ENCODE peak calls at places on chromosomes 12 and 14, in six cellular contexts. P is RWPE2, J is cardiac muscle cell, X is HCT116, Z is hepatocyte, S is heart right ventricle. C is an unnamed sample. For H3K4me1, the result is how much of the 10 kb centered on the place peaks cover.

GRCh38 chr14:62661818-62662217 is 383.4 kb downstream of the KCNH5 start:
- DNase-seq in P (no peak), J (no peak), X (no peak), Z (no peak), S (no peak), C (no peak)

GRCh38 chr12:131076791-131077747 is 123.4 kb downstream of the ADGRD1 start:
- DNase-seq in P (no peak), J (no peak), X (no peak), Z (no peak), S (no peak), C (no peak)

GRCh38 chr12:1716215-1716862 is 25.5 kb downstream of the ADIPOR2 start:
- DNase-seq in P (no peak), J (no peak), X (no peak), Z (no peak), S (no peak), C (no peak)

GRCh38 chr12:69660164-69660863 is 38.8 kb downstream of the BEST3 start:
- DNase-seq in P (no peak), J (no peak), X (no peak), Z (no peak), S (no peak), C (no peak)

GRCh38 chr14:75875958-75876357 is 105.8 kb downstream of the TGFB3 start:
- DNase-seq in P (no peak), J (no peak), X (no peak), Z (no peak), S (no peak), C (no peak)

GRCh38 chr12:9635014-9635413 is 27.3 kb upstream of the KLRB1 start:
- DNase-seq in P (no peak), J (no peak), X (no peak), Z (no peak), S (no peak), C (no peak)

GRCh38 chr12:123990512-123990911 is 17.5 kb downstream of the ZNF664 start:
- DNase-seq in P (no peak), J (no peak), X (no peak), Z (peak), S (no peak), C (no peak)

GRCh38 chr12:69881771-69882170 is 56.7 kb downstream of the MYRFL start:
- DNase-seq in P (no peak), J (no peak), X (no peak), Z (no peak), S (no peak), C (no peak)

GRCh38 chr14:103597623-103598372 is 31.2 kb upstream of the KLC1 start:
- DNase-seq in P (peak), J (no peak), X (peak), Z (peak), S (no peak), C (no peak)

GRCh38 chr14:31127690-31128089 is 79.9 kb downstream of the HECTD1 start:
- DNase-seq in P (no peak), J (no peak), X (no peak), Z (peak), S (no peak), C (no peak)

GRCh38 chr12:57755454-57756372 is 810 bp downstream of the MARCHF9 start:
- DNase-seq in P (no peak), J (peak), X (no peak), Z (peak), S (peak), C (no peak)

GRCh38 chr14:104221071-104221625 is 82.8 kb downstream of the KIF26A start:
- DNase-seq in P (peak), J (no peak), X (no peak), Z (no peak), S (no peak), C (no peak)

GRCh38 chr12:120474092-120474960 is 4.8 kb upstream of the SRSF9 start:
- DNase-seq in P (peak), J (no peak), X (peak), Z (peak), S (no peak), C (no peak)

GRCh38 chr14:50820786-50821185 is 10.2 kb downstream of the NIN start:
- DNase-seq in P (no peak), J (no peak), X (no peak), Z (no peak), S (no peak), C (no peak)
- H3K4me3 ChIP-seq in P (no peak), J (no peak), X (no peak), Z (no peak), S (no peak), C (no peak)

GRCh38 chr12:114684870-114685273 is 897 bp upstream of the TBX3 start:
- DNase-seq in P (no peak), J (no peak), X (no peak), Z (no peak), S (no peak), C (no peak)
- H3K27ac ChIP-seq in P (peak), J (peak), X (peak), Z (peak), S (peak), C (no peak)

GRCh38 chr12:51850081-51850932 is 1.8 kb upstream of the FIGNL2 start:
- DNase-seq in P (no peak), J (no peak), X (no peak), Z (no peak), S (no peak), C (no peak)

GRCh38 chr12:51848843-51849735 is 571 bp upstream of the FIGNL2 start:
- DNase-seq in P (no peak), J (peak), X (no peak), Z (peak), S (peak), C (no peak)

GRCh38 chr12:51846209-51846779 is 2.2 kb downstream of the FIGNL2 start:
- DNase-seq in P (no peak), J (no peak), X (no peak), Z (no peak), S (no peak), C (no peak)

GRCh38 chr12:51846911-51847829 is 1.3 kb downstream of the FIGNL2 start:
- DNase-seq in P (no peak), J (peak), X (no peak), Z (peak), S (peak), C (no peak)

GRCh38 chr12:51847830-51848727 is at the start of gene FIGNL2:
- DNase-seq in P (no peak), J (peak), X (no peak), Z (peak), S (peak), C (no peak)
- H3K4me1 ChIP-seq in P (under half), J (under half), X (under half), Z (under half), S (half or more), C (under half)

DNA sequence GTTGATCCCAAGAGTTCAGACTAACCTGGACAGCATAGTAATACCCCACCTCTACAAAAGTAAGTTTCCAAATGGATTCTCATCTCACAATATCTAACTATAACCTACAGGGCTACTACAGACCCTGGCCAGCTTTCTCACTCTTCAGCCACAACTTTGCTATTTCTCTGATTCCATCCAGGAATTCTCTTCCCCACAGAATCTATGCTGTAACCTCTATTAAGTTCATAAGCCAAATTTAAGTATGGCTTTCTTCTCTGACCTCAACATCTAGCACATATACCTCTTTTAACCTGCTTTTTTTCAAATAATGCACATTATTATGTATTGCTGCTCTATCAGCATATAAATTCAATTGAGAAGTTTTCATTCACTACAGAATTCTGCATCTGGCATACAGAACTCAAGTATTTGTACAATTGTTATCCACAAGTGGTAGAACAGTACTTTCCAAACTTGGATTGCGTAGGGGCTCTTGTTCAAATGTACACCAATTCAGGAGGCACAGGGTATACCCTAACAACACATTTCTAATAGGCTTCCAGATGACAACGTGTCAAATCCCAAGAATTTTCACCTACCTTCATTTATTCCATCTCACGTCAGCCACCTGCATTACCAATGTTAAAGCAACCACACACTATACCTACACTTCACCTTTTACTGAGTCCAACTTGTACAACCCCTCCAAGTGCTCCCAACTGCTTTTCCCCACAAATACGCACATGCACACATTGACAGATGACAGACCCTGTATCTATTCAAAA is 3.8 kb downstream of the RPS29 start:
- DNase-seq in P (no peak), J (no peak), X (no peak), Z (no peak), S (no peak), C (no peak)
- H3K4me3 ChIP-seq in P (no peak), J (no peak), X (no peak), Z (no peak), S (no peak), C (no peak)

C was measured in iPS DF 6.9.